ENCODE peak calls at places on chromosomes 7 and 10, in ten cellular contexts. One of them, this sample, is unnamed.

GRCh38 chr10:6254200-6254599 is 51.5 kb downstream of the PFKFB3 start:
- DNase-seq in spleen: no peak
- DNase-seq in transverse colon: no peak
- DNase-seq in endothelial cell of umbilical vein: no peak
- DNase-seq in sigmoid colon: peak
- DNase-seq in Panc1: no peak
- DNase-seq in prostate gland: no peak
- DNase-seq in GM23338: no peak
- DNase-seq in esophagus muscularis mucosa: no peak
- DNase-seq in HL-60: peak
- DNase-seq in this sample: no peak

GRCh38 chr10:44651834-44652233 is 259.3 kb upstream of the TMEM72 start:
- DNase-seq in spleen: no peak
- DNase-seq in transverse colon: no peak
- DNase-seq in endothelial cell of umbilical vein: no peak
- DNase-seq in sigmoid colon: no peak
- DNase-seq in Panc1: no peak
- DNase-seq in prostate gland: no peak
- DNase-seq in GM23338: no peak
- DNase-seq in esophagus muscularis mucosa: no peak
- DNase-seq in HL-60: no peak
- DNase-seq in this sample: peak

GRCh38 chr7:78326189-78326588 is 527.6 kb downstream of the PHTF2 start:
- DNase-seq in spleen: no peak
- DNase-seq in transverse colon: no peak
- DNase-seq in endothelial cell of umbilical vein: no peak
- DNase-seq in sigmoid colon: no peak
- DNase-seq in Panc1: no peak
- DNase-seq in prostate gland: no peak
- DNase-seq in GM23338: no peak
- DNase-seq in esophagus muscularis mucosa: no peak
- DNase-seq in HL-60: no peak
- DNase-seq in this sample: no peak

GRCh38 chr7:142556745-142557144 is 192.5 kb upstream of the PRSS1 start:
- DNase-seq in spleen: no peak
- DNase-seq in transverse colon: peak
- DNase-seq in endothelial cell of umbilical vein: peak
- DNase-seq in sigmoid colon: no peak
- DNase-seq in Panc1: peak
- DNase-seq in prostate gland: peak
- DNase-seq in GM23338: peak
- DNase-seq in esophagus muscularis mucosa: no peak
- DNase-seq in HL-60: peak
- DNase-seq in this sample: no peak

GRCh38 chr10:100519321-100520051 is at the start of gene SEC31B:
- DNase-seq in spleen: peak
- DNase-seq in transverse colon: peak
- DNase-seq in endothelial cell of umbilical vein: peak
- DNase-seq in sigmoid colon: no peak
- DNase-seq in Panc1: no peak
- DNase-seq in prostate gland: no peak
- DNase-seq in GM23338: peak
- DNase-seq in esophagus muscularis mucosa: no peak
- DNase-seq in HL-60: no peak
- DNase-seq in this sample: no peak

GRCh38 chr7:149615690-149616270 is 118.2 kb upstream of the ZNF746 start:
- DNase-seq in spleen: no peak
- DNase-seq in transverse colon: no peak
- DNase-seq in endothelial cell of umbilical vein: no peak
- DNase-seq in sigmoid colon: no peak
- DNase-seq in Panc1: no peak
- DNase-seq in prostate gland: no peak
- DNase-seq in GM23338: peak
- DNase-seq in esophagus muscularis mucosa: no peak
- DNase-seq in HL-60: no peak
- DNase-seq in this sample: no peak

GRCh38 chr7:120774481-120774880 is 83.5 kb downstream of the TSPAN12 start:
- DNase-seq in spleen: no peak
- DNase-seq in transverse colon: no peak
- DNase-seq in endothelial cell of umbilical vein: no peak
- DNase-seq in sigmoid colon: no peak
- DNase-seq in Panc1: no peak
- DNase-seq in prostate gland: no peak
- DNase-seq in GM23338: peak
- DNase-seq in esophagus muscularis mucosa: no peak
- DNase-seq in HL-60: no peak
- DNase-seq in this sample: no peak

GRCh38 chr7:151394076-151395035 is 15.5 kb downstream of the WDR86 start:
- DNase-seq in spleen: peak
- DNase-seq in transverse colon: no peak
- DNase-seq in endothelial cell of umbilical vein: no peak
- DNase-seq in sigmoid colon: peak
- DNase-seq in Panc1: no peak
- DNase-seq in prostate gland: no peak
- DNase-seq in GM23338: no peak
- DNase-seq in esophagus muscularis mucosa: no peak
- DNase-seq in HL-60: no peak
- DNase-seq in this sample: peak

GRCh38 chr10:95360122-95360715 is 69.4 kb upstream of the PDLIM1 start:
- DNase-seq in spleen: no peak
- DNase-seq in transverse colon: no peak
- DNase-seq in endothelial cell of umbilical vein: peak
- DNase-seq in sigmoid colon: no peak
- DNase-seq in Panc1: no peak
- DNase-seq in prostate gland: no peak
- DNase-seq in GM23338: no peak
- DNase-seq in esophagus muscularis mucosa: no peak
- DNase-seq in HL-60: no peak
- DNase-seq in this sample: no peak

GRCh38 chr10:24446739-24447138 is 237.8 kb downstream of the KIAA1217 start:
- DNase-seq in spleen: no peak
- DNase-seq in transverse colon: no peak
- DNase-seq in endothelial cell of umbilical vein: no peak
- DNase-seq in sigmoid colon: no peak
- DNase-seq in Panc1: no peak
- DNase-seq in prostate gland: no peak
- DNase-seq in GM23338: no peak
- DNase-seq in esophagus muscularis mucosa: no peak
- DNase-seq in HL-60: no peak
- DNase-seq in this sample: no peak

GRCh38 chr10:26090032-26090431 is 126.5 kb upstream of the GAD2 start:
- DNase-seq in spleen: no peak
- DNase-seq in transverse colon: no peak
- DNase-seq in endothelial cell of umbilical vein: no peak
- DNase-seq in sigmoid colon: no peak
- DNase-seq in Panc1: no peak
- DNase-seq in prostate gland: no peak
- DNase-seq in GM23338: no peak
- DNase-seq in esophagus muscularis mucosa: no peak
- DNase-seq in HL-60: no peak
- DNase-seq in this sample: no peak

GRCh38 chr7:75658369-75658768 is 80.4 kb downstream of the HIP1 start:
- DNase-seq in spleen: peak
- DNase-seq in transverse colon: no peak
- DNase-seq in endothelial cell of umbilical vein: no peak
- DNase-seq in sigmoid colon: no peak
- DNase-seq in Panc1: no peak
- DNase-seq in prostate gland: no peak
- DNase-seq in GM23338: no peak
- DNase-seq in esophagus muscularis mucosa: no peak
- DNase-seq in HL-60: no peak
- DNase-seq in this sample: no peak

GRCh38 chr10:6530966-6531365 is 49.1 kb downstream of the PRKCQ start:
- DNase-seq in spleen: no peak
- DNase-seq in transverse colon: no peak
- DNase-seq in endothelial cell of umbilical vein: no peak
- DNase-seq in sigmoid colon: no peak
- DNase-seq in Panc1: no peak
- DNase-seq in prostate gland: no peak
- DNase-seq in GM23338: no peak
- DNase-seq in esophagus muscularis mucosa: peak
- DNase-seq in HL-60: no peak
- DNase-seq in this sample: no peak

GRCh38 chr10:110512461-110513187 is 14.9 kb downstream of the DUSP5 start:
- DNase-seq in spleen: no peak
- DNase-seq in transverse colon: no peak
- DNase-seq in endothelial cell of umbilical vein: peak
- DNase-seq in sigmoid colon: peak
- DNase-seq in Panc1: no peak
- DNase-seq in prostate gland: no peak
- DNase-seq in GM23338: no peak
- DNase-seq in esophagus muscularis mucosa: no peak
- DNase-seq in HL-60: no peak
- DNase-seq in this sample: no peak

GRCh38 chr7:32077806-32078205 is 7.6 kb upstream of the PDE1C start:
- DNase-seq in spleen: no peak
- DNase-seq in transverse colon: no peak
- DNase-seq in endothelial cell of umbilical vein: no peak
- DNase-seq in sigmoid colon: no peak
- DNase-seq in Panc1: no peak
- DNase-seq in prostate gland: no peak
- DNase-seq in GM23338: no peak
- DNase-seq in esophagus muscularis mucosa: no peak
- DNase-seq in HL-60: no peak
- DNase-seq in this sample: no peak

GRCh38 chr10:44391981-44392380 is 7.1 kb upstream of the CXCL12 start:
- DNase-seq in spleen: peak
- DNase-seq in transverse colon: no peak
- DNase-seq in endothelial cell of umbilical vein: no peak
- DNase-seq in sigmoid colon: no peak
- DNase-seq in Panc1: no peak
- DNase-seq in prostate gland: no peak
- DNase-seq in GM23338: no peak
- DNase-seq in esophagus muscularis mucosa: peak
- DNase-seq in HL-60: no peak
- DNase-seq in this sample: no peak

GRCh38 chr7:100623951-100624824 is 11.8 kb downstream of the MOSPD3 start:
- DNase-seq in spleen: no peak
- DNase-seq in transverse colon: no peak
- DNase-seq in endothelial cell of umbilical vein: no peak
- DNase-seq in sigmoid colon: no peak
- DNase-seq in Panc1: no peak
- DNase-seq in prostate gland: no peak
- DNase-seq in GM23338: no peak
- DNase-seq in esophagus muscularis mucosa: no peak
- DNase-seq in HL-60: no peak
- DNase-seq in this sample: no peak

GRCh38 chr10:114401195-114401741 is 3.0 kb downstream of the AFAP1L2 start:
- DNase-seq in spleen: no peak
- DNase-seq in transverse colon: peak
- DNase-seq in endothelial cell of umbilical vein: no peak
- DNase-seq in sigmoid colon: peak
- DNase-seq in Panc1: no peak
- DNase-seq in prostate gland: no peak
- DNase-seq in GM23338: no peak
- DNase-seq in esophagus muscularis mucosa: no peak
- DNase-seq in HL-60: no peak
- DNase-seq in this sample: no peak

GRCh38 chr10:71216363-71216695 is 4.0 kb downstream of the UNC5B start:
- DNase-seq in spleen: peak
- DNase-seq in transverse colon: no peak
- DNase-seq in endothelial cell of umbilical vein: no peak
- DNase-seq in sigmoid colon: no peak
- DNase-seq in Panc1: no peak
- DNase-seq in prostate gland: no peak
- DNase-seq in GM23338: no peak
- DNase-seq in esophagus muscularis mucosa: no peak
- DNase-seq in HL-60: no peak
- DNase-seq in this sample: no peak

GRCh38 chr7:30596721-30597120 is 2.0 kb downstream of the GARS1 start:
- DNase-seq in spleen: no peak
- DNase-seq in transverse colon: no peak
- DNase-seq in endothelial cell of umbilical vein: no peak
- DNase-seq in sigmoid colon: no peak
- DNase-seq in Panc1: no peak
- DNase-seq in prostate gland: no peak
- DNase-seq in GM23338: no peak
- DNase-seq in esophagus muscularis mucosa: no peak
- DNase-seq in HL-60: no peak
- DNase-seq in this sample: no peak

GRCh38 chr7:158957921-158958471 is 101.6 kb downstream of the DYNC2I1 start:
- DNase-seq in spleen: no peak
- DNase-seq in transverse colon: peak
- DNase-seq in endothelial cell of umbilical vein: no peak
- DNase-seq in sigmoid colon: no peak
- DNase-seq in Panc1: no peak
- DNase-seq in prostate gland: no peak
- DNase-seq in GM23338: peak
- DNase-seq in esophagus muscularis mucosa: no peak
- DNase-seq in HL-60: no peak
- DNase-seq in this sample: peak

GRCh38 chr10:127043312-127043711 is 138.1 kb downstream of the DOCK1 start:
- DNase-seq in spleen: no peak
- DNase-seq in transverse colon: no peak
- DNase-seq in endothelial cell of umbilical vein: no peak
- DNase-seq in sigmoid colon: no peak
- DNase-seq in Panc1: no peak
- DNase-seq in prostate gland: no peak
- DNase-seq in GM23338: no peak
- DNase-seq in esophagus muscularis mucosa: no peak
- DNase-seq in HL-60: no peak
- DNase-seq in this sample: no peak
- TF ChIP-seq POLR2AphosphoS5 in spleen: no peak
- TF ChIP-seq POLR2AphosphoS5 in transverse colon: no peak
- TF ChIP-seq POLR2AphosphoS5 in endothelial cell of umbilical vein: no peak
- TF ChIP-seq POLR2AphosphoS5 in sigmoid colon: no peak
- TF ChIP-seq POLR2AphosphoS5 in Panc1: no peak
- TF ChIP-seq POLR2AphosphoS5 in prostate gland: no peak
- TF ChIP-seq POLR2AphosphoS5 in GM23338: no peak
- TF ChIP-seq POLR2AphosphoS5 in esophagus muscularis mucosa: no peak
- TF ChIP-seq POLR2AphosphoS5 in HL-60: no peak
- TF ChIP-seq POLR2AphosphoS5 in this sample: no peak

GRCh38 chr10:118032564-118032963 is 14.2 kb downstream of the RAB11FIP2 start:
- DNase-seq in spleen: no peak
- DNase-seq in transverse colon: no peak
- DNase-seq in endothelial cell of umbilical vein: no peak
- DNase-seq in sigmoid colon: no peak
- DNase-seq in Panc1: no peak
- DNase-seq in prostate gland: no peak
- DNase-seq in GM23338: no peak
- DNase-seq in esophagus muscularis mucosa: no peak
- DNase-seq in HL-60: no peak
- DNase-seq in this sample: no peak
- H3K27ac ChIP-seq in spleen: no peak
- H3K27ac ChIP-seq in transverse colon: no peak
- H3K27ac ChIP-seq in endothelial cell of umbilical vein: no peak
- H3K27ac ChIP-seq in sigmoid colon: no peak
- H3K27ac ChIP-seq in Panc1: no peak
- H3K27ac ChIP-seq in prostate gland: no peak
- H3K27ac ChIP-seq in GM23338: no peak
- H3K27ac ChIP-seq in esophagus muscularis mucosa: no peak
- H3K27ac ChIP-seq in HL-60: no peak
- H3K27ac ChIP-seq in this sample: no peak

GRCh38 chr10:97129666-97130065 is 56.1 kb downstream of the SLIT1 start:
- DNase-seq in spleen: peak
- DNase-seq in transverse colon: no peak
- DNase-seq in endothelial cell of umbilical vein: no peak
- DNase-seq in sigmoid colon: no peak
- DNase-seq in Panc1: no peak
- DNase-seq in prostate gland: no peak
- DNase-seq in GM23338: no peak
- DNase-seq in esophagus muscularis mucosa: no peak
- DNase-seq in HL-60: no peak
- DNase-seq in this sample: peak
- H3K4me3 ChIP-seq in spleen: no peak
- H3K4me3 ChIP-seq in transverse colon: no peak
- H3K4me3 ChIP-seq in endothelial cell of umbilical vein: no peak
- H3K4me3 ChIP-seq in sigmoid colon: no peak
- H3K4me3 ChIP-seq in Panc1: no peak
- H3K4me3 ChIP-seq in prostate gland: no peak
- H3K4me3 ChIP-seq in GM23338: no peak
- H3K4me3 ChIP-seq in esophagus muscularis mucosa: no peak
- H3K4me3 ChIP-seq in HL-60: no peak
- H3K4me3 ChIP-seq in this sample: no peak

GRCh38 chr7:5549096-5549896 is 125.7 kb upstream of the TNRC18 start:
- DNase-seq in spleen: no peak
- DNase-seq in transverse colon: peak
- DNase-seq in endothelial cell of umbilical vein: peak
- DNase-seq in sigmoid colon: no peak
- DNase-seq in Panc1: no peak
- DNase-seq in prostate gland: no peak
- DNase-seq in GM23338: no peak
- DNase-seq in esophagus muscularis mucosa: no peak
- DNase-seq in HL-60: no peak
- DNase-seq in this sample: no peak
- TF ChIP-seq POLR2AphosphoS5 in spleen: no peak
- TF ChIP-seq POLR2AphosphoS5 in transverse colon: no peak
- TF ChIP-seq POLR2AphosphoS5 in endothelial cell of umbilical vein: peak
- TF ChIP-seq POLR2AphosphoS5 in sigmoid colon: no peak
- TF ChIP-seq POLR2AphosphoS5 in Panc1: no peak
- TF ChIP-seq POLR2AphosphoS5 in prostate gland: no peak
- TF ChIP-seq POLR2AphosphoS5 in GM23338: no peak
- TF ChIP-seq POLR2AphosphoS5 in esophagus muscularis mucosa: peak
- TF ChIP-seq POLR2AphosphoS5 in HL-60: no peak
- TF ChIP-seq POLR2AphosphoS5 in this sample: peak

This sample was measured in upper lobe of left lung.